ENCODE peak calls at places on chromosomes 3 and 15, in eight cellular contexts. B is effector memory CD4-positive, alpha-beta T cell; D is left cardiac atrium; R is NCI-H524 treated with DMSO at 0.1 percent for 48 hours; F is cerebellar cortex; I is NCI-H2171 treated with DMSO at 0.1 percent for 48 hours; W is anterior cingulate cortex; L is ureter. U is an unnamed sample.

GRCh38 chr3:4794331-4794730 is 184.9 kb upstream of the BHLHE40 start:
- DNase-seq in B (no peak), W (no peak), I (no peak), R (no peak), D (no peak), L (no peak), F (no peak), U (no peak)

GRCh38 chr3:128083980-128084674 is 31.9 kb downstream of the SEC61A1 start:
- DNase-seq in B (no peak), R (no peak), I (no peak), W (no peak), D (no peak), L (no peak), F (no peak), U (no peak)

GRCh38 chr3:15420871-15421270 is 6.5 kb downstream of the METTL6 start:
- DNase-seq in B (no peak), I (no peak), L (no peak), W (no peak), F (no peak), R (no peak), D (no peak), U (no peak)

GRCh38 chr3:20974389-20974788 is 776.6 kb downstream of the ZNF385D start:
- DNase-seq in I (peak; percentile 71), R (no peak), D (no peak), F (no peak), W (no peak), B (no peak), L (no peak), U (no peak)

GRCh38 chr15:43901485-43901884 is 74.7 kb downstream of the WDR76 start:
- DNase-seq in D (no peak), F (no peak), R (no peak), B (no peak), L (no peak), W (no peak), I (no peak), U (no peak)

GRCh38 chr15:31488437-31489204 is 162.0 kb downstream of the KLF13 start:
- DNase-seq in D (peak; percentile 50), R (peak; percentile 49), B (peak; percentile 4), I (peak; percentile 75), L (peak; percentile 70), W (peak; percentile 37), F (peak; percentile 92), U (peak; percentile 92)

GRCh38 chr3:66121288-66121687 is 82.6 kb upstream of the MAGI1 start:
- DNase-seq in W (no peak), L (no peak), B (no peak), R (no peak), F (no peak), D (no peak), I (no peak), U (no peak)

GRCh38 chr15:71219646-71220045 is 104.4 kb downstream of the THSD4 start:
- DNase-seq in D (no peak), B (no peak), F (no peak), W (no peak), I (no peak), L (no peak), R (no peak), U (no peak)

GRCh38 chr15:36161108-36161507 is 418.3 kb upstream of the CDIN1 start:
- DNase-seq in R (no peak), I (no peak), B (no peak), D (no peak), W (no peak), F (no peak), L (no peak), U (no peak)

GRCh38 chr3:127150915-127151564 is 41.9 kb upstream of the PRR23E start:
- DNase-seq in I (peak; percentile 19), R (no peak), L (no peak), W (no peak), B (no peak), F (no peak), D (no peak), U (no peak)